ENCODE peak calls at places on chromosomes 3 and 15, in four cellular contexts. C is NCI-H1105, F is mesenchymal stem cell, J is amniotic stem cell. A is an unnamed sample.

GRCh38 chr15:65248506-65248905 is 37.2 kb upstream of the CILP start:
- DNase-seq in C (no peak), F (no peak), J (no peak), A (no peak)

GRCh38 chr15:74995779-74996765 is 709 bp downstream of the SCAMP5 start:
- DNase-seq in C (peak), F (no peak), J (no peak), A (no peak)

GRCh38 chr3:48695113-48695753 is 9.5 kb upstream of the NCKIPSD start:
- DNase-seq in C (no peak), F (peak), J (no peak), A (peak)

GRCh38 chr15:101347454-101347853 is 52.4 kb upstream of the SNRPA1 start:
- DNase-seq in C (no peak), F (no peak), J (no peak), A (no peak)

GRCh38 chr3:53146319-53146868 is 14.6 kb upstream of the PRKCD start:
- DNase-seq in C (no peak), F (no peak), J (no peak), A (no peak)

GRCh38 chr3:108131105-108131794 is 40.4 kb upstream of the CD47 start:
- DNase-seq in C (no peak), F (peak), J (peak), A (no peak)

GRCh38 chr15:91302588-91303439 is 202.8 kb downstream of the SV2B start:
- DNase-seq in C (peak), F (peak), J (peak), A (peak)

GRCh38 chr3:112394008-112394616 is 61.2 kb downstream of the CD200 start:
- DNase-seq in C (no peak), F (no peak), J (no peak), A (no peak)

GRCh38 chr3:184715943-184716651 is 4.2 kb upstream of the MAGEF1 start:
- DNase-seq in C (no peak), F (no peak), J (no peak), A (no peak)

GRCh38 chr3:88034463-88034862 is 24.3 kb downstream of the CGGBP1 start:
- DNase-seq in C (no peak), F (no peak), J (no peak), A (no peak)

GRCh38 chr3:133377396-133377795 is 22.5 kb upstream of the BFSP2 start:
- DNase-seq in C (peak), F (peak), J (peak), A (peak)

GRCh38 chr3:144031938-144032337 is 60.3 kb downstream of the DIPK2A start:
- DNase-seq in C (no peak), F (no peak), J (no peak), A (no peak)

GRCh38 chr3:53708001-53708621 is 138.1 kb downstream of the CHDH start:
- DNase-seq in C (no peak), F (no peak), J (no peak), A (no peak)

GRCh38 chr3:123344941-123345594 is 103.8 kb downstream of the ADCY5 start:
- DNase-seq in C (no peak), F (peak), J (no peak), A (no peak)

GRCh38 chr3:16480861-16481569 is 32.5 kb downstream of the RFTN1 start:
- DNase-seq in C (no peak), F (peak), J (no peak), A (no peak)

GRCh38 chr3:46361408-46362283 is 7.7 kb downstream of the CCR2 start:
- DNase-seq in C (no peak), F (peak), J (no peak), A (no peak)

GRCh38 chr15:40906947-40907802 is 12.9 kb downstream of the VPS18 start:
- DNase-seq in C (peak), F (peak), J (no peak), A (peak)

GRCh38 chr3:193884652-193885051 is 251.3 kb upstream of the HES1 start:
- DNase-seq in C (no peak), F (no peak), J (no peak), A (no peak)

GRCh38 chr3:142977399-142977728 is 13.9 kb upstream of the PAQR9 start:
- DNase-seq in C (no peak), F (no peak), J (no peak), A (no peak)

GRCh38 chr3:25423780-25424179 is 4.3 kb upstream of the RARB start:
- DNase-seq in C (no peak), F (peak), J (no peak), A (no peak)

A was measured in CD4-positive, CD25-positive, alpha-beta regulatory T cell.